ENCODE peak calls at places on chromosomes 12 and 14, in nine cellular contexts. One of them, this sample, is unnamed.

GRCh38 chr14:28151931-28152330 is 614.7 kb upstream of the FOXG1 start:
- DNase-seq in CD14-positive monocyte: no peak
- DNase-seq in activated CD8-positive, alpha-beta memory T cell treated with anti-CD3 and anti-CD28 coated beads, Interleukin-2, amount 10 ng/mL, durations not matched to agents 7 days and 5 days: no peak
- DNase-seq in fibroblast of gingiva: no peak
- DNase-seq in BE2C: no peak
- DNase-seq in pancreas: no peak
- DNase-seq in upper lobe of right lung: no peak
- DNase-seq in stimulated activated CD4-positive, alpha-beta T cell treated with anti-CD3 and anti-CD28 coated beads, Interleukin-1b, Interleukin-23, amount 100 ng/mL, for 1 hour: no peak
- DNase-seq in amygdala: no peak
- DNase-seq in this sample: no peak

GRCh38 chr12:10068634-10069033 is 30.2 kb downstream of the CLEC1A start:
- DNase-seq in activated CD8-positive, alpha-beta memory T cell treated with anti-CD3 and anti-CD28 coated beads, Interleukin-2, amount 10 ng/mL, durations not matched to agents 7 days and 5 days: no peak
- DNase-seq in fibroblast of gingiva: no peak
- DNase-seq in CD14-positive monocyte: peak
- DNase-seq in upper lobe of right lung: no peak
- DNase-seq in stimulated activated CD4-positive, alpha-beta T cell treated with anti-CD3 and anti-CD28 coated beads, Interleukin-1b, Interleukin-23, amount 100 ng/mL, for 1 hour: no peak
- DNase-seq in BE2C: no peak
- DNase-seq in amygdala: no peak
- DNase-seq in pancreas: no peak
- DNase-seq in this sample: no peak

GRCh38 chr14:50041980-50042379 is 74.4 kb downstream of the VCPKMT start:
- DNase-seq in upper lobe of right lung: no peak
- DNase-seq in fibroblast of gingiva: no peak
- DNase-seq in BE2C: no peak
- DNase-seq in activated CD8-positive, alpha-beta memory T cell treated with anti-CD3 and anti-CD28 coated beads, Interleukin-2, amount 10 ng/mL, durations not matched to agents 7 days and 5 days: no peak
- DNase-seq in CD14-positive monocyte: no peak
- DNase-seq in pancreas: no peak
- DNase-seq in stimulated activated CD4-positive, alpha-beta T cell treated with anti-CD3 and anti-CD28 coated beads, Interleukin-1b, Interleukin-23, amount 100 ng/mL, for 1 hour: no peak
- DNase-seq in amygdala: no peak
- DNase-seq in this sample: no peak

GRCh38 chr14:55302367-55302766 is 31.1 kb downstream of the FBXO34 start:
- DNase-seq in fibroblast of gingiva: no peak
- DNase-seq in stimulated activated CD4-positive, alpha-beta T cell treated with anti-CD3 and anti-CD28 coated beads, Interleukin-1b, Interleukin-23, amount 100 ng/mL, for 1 hour: no peak
- DNase-seq in activated CD8-positive, alpha-beta memory T cell treated with anti-CD3 and anti-CD28 coated beads, Interleukin-2, amount 10 ng/mL, durations not matched to agents 7 days and 5 days: no peak
- DNase-seq in BE2C: no peak
- DNase-seq in CD14-positive monocyte: no peak
- DNase-seq in pancreas: no peak
- DNase-seq in amygdala: no peak
- DNase-seq in upper lobe of right lung: no peak
- DNase-seq in this sample: no peak

GRCh38 chr14:76773956-76774355 is 12.7 kb downstream of the VASH1 start:
- DNase-seq in activated CD8-positive, alpha-beta memory T cell treated with anti-CD3 and anti-CD28 coated beads, Interleukin-2, amount 10 ng/mL, durations not matched to agents 7 days and 5 days: peak
- DNase-seq in BE2C: no peak
- DNase-seq in stimulated activated CD4-positive, alpha-beta T cell treated with anti-CD3 and anti-CD28 coated beads, Interleukin-1b, Interleukin-23, amount 100 ng/mL, for 1 hour: no peak
- DNase-seq in CD14-positive monocyte: no peak
- DNase-seq in amygdala: no peak
- DNase-seq in fibroblast of gingiva: no peak
- DNase-seq in pancreas: no peak
- DNase-seq in upper lobe of right lung: no peak
- DNase-seq in this sample: no peak

GRCh38 chr14:101174522-101174838 is 271.0 kb upstream of the RTL1 start:
- DNase-seq in BE2C: no peak
- DNase-seq in upper lobe of right lung: peak
- DNase-seq in CD14-positive monocyte: no peak
- DNase-seq in stimulated activated CD4-positive, alpha-beta T cell treated with anti-CD3 and anti-CD28 coated beads, Interleukin-1b, Interleukin-23, amount 100 ng/mL, for 1 hour: no peak
- DNase-seq in fibroblast of gingiva: no peak
- DNase-seq in activated CD8-positive, alpha-beta memory T cell treated with anti-CD3 and anti-CD28 coated beads, Interleukin-2, amount 10 ng/mL, durations not matched to agents 7 days and 5 days: no peak
- DNase-seq in pancreas: no peak
- DNase-seq in amygdala: no peak
- DNase-seq in this sample: no peak

GRCh38 chr14:57136669-57137068 is 132.0 kb downstream of the EXOC5 start:
- DNase-seq in activated CD8-positive, alpha-beta memory T cell treated with anti-CD3 and anti-CD28 coated beads, Interleukin-2, amount 10 ng/mL, durations not matched to agents 7 days and 5 days: no peak
- DNase-seq in fibroblast of gingiva: no peak
- DNase-seq in pancreas: no peak
- DNase-seq in upper lobe of right lung: no peak
- DNase-seq in amygdala: no peak
- DNase-seq in stimulated activated CD4-positive, alpha-beta T cell treated with anti-CD3 and anti-CD28 coated beads, Interleukin-1b, Interleukin-23, amount 100 ng/mL, for 1 hour: no peak
- DNase-seq in CD14-positive monocyte: no peak
- DNase-seq in BE2C: no peak
- DNase-seq in this sample: peak

GRCh38 chr12:112178796-112179195 is 53.4 kb downstream of the TRAFD1 start:
- DNase-seq in upper lobe of right lung: no peak
- DNase-seq in activated CD8-positive, alpha-beta memory T cell treated with anti-CD3 and anti-CD28 coated beads, Interleukin-2, amount 10 ng/mL, durations not matched to agents 7 days and 5 days: no peak
- DNase-seq in pancreas: no peak
- DNase-seq in fibroblast of gingiva: no peak
- DNase-seq in BE2C: no peak
- DNase-seq in stimulated activated CD4-positive, alpha-beta T cell treated with anti-CD3 and anti-CD28 coated beads, Interleukin-1b, Interleukin-23, amount 100 ng/mL, for 1 hour: no peak
- DNase-seq in CD14-positive monocyte: no peak
- DNase-seq in amygdala: no peak
- DNase-seq in this sample: no peak

GRCh38 chr12:64400041-64400440 is 4.2 kb upstream of the XPOT start:
- DNase-seq in activated CD8-positive, alpha-beta memory T cell treated with anti-CD3 and anti-CD28 coated beads, Interleukin-2, amount 10 ng/mL, durations not matched to agents 7 days and 5 days: peak
- DNase-seq in upper lobe of right lung: no peak
- DNase-seq in pancreas: no peak
- DNase-seq in amygdala: no peak
- DNase-seq in stimulated activated CD4-positive, alpha-beta T cell treated with anti-CD3 and anti-CD28 coated beads, Interleukin-1b, Interleukin-23, amount 100 ng/mL, for 1 hour: no peak
- DNase-seq in BE2C: no peak
- DNase-seq in CD14-positive monocyte: no peak
- DNase-seq in fibroblast of gingiva: peak
- DNase-seq in this sample: no peak

GRCh38 chr12:92554316-92554905 is 148.4 kb upstream of the PLEKHG7 start:
- DNase-seq in upper lobe of right lung: no peak
- DNase-seq in activated CD8-positive, alpha-beta memory T cell treated with anti-CD3 and anti-CD28 coated beads, Interleukin-2, amount 10 ng/mL, durations not matched to agents 7 days and 5 days: no peak
- DNase-seq in stimulated activated CD4-positive, alpha-beta T cell treated with anti-CD3 and anti-CD28 coated beads, Interleukin-1b, Interleukin-23, amount 100 ng/mL, for 1 hour: no peak
- DNase-seq in pancreas: no peak
- DNase-seq in CD14-positive monocyte: no peak
- DNase-seq in amygdala: no peak
- DNase-seq in BE2C: no peak
- DNase-seq in fibroblast of gingiva: no peak
- DNase-seq in this sample: no peak

GRCh38 chr14:34087556-34087955 is 136.7 kb upstream of the EGLN3 start:
- DNase-seq in BE2C: no peak
- DNase-seq in stimulated activated CD4-positive, alpha-beta T cell treated with anti-CD3 and anti-CD28 coated beads, Interleukin-1b, Interleukin-23, amount 100 ng/mL, for 1 hour: no peak
- DNase-seq in upper lobe of right lung: no peak
- DNase-seq in CD14-positive monocyte: no peak
- DNase-seq in pancreas: no peak
- DNase-seq in activated CD8-positive, alpha-beta memory T cell treated with anti-CD3 and anti-CD28 coated beads, Interleukin-2, amount 10 ng/mL, durations not matched to agents 7 days and 5 days: no peak
- DNase-seq in amygdala: no peak
- DNase-seq in fibroblast of gingiva: no peak
- DNase-seq in this sample: no peak

GRCh38 chr12:19689801-19690472 is 250.6 kb downstream of the AEBP2 start:
- DNase-seq in pancreas: peak
- DNase-seq in activated CD8-positive, alpha-beta memory T cell treated with anti-CD3 and anti-CD28 coated beads, Interleukin-2, amount 10 ng/mL, durations not matched to agents 7 days and 5 days: no peak
- DNase-seq in fibroblast of gingiva: no peak
- DNase-seq in amygdala: no peak
- DNase-seq in BE2C: no peak
- DNase-seq in CD14-positive monocyte: no peak
- DNase-seq in upper lobe of right lung: no peak
- DNase-seq in stimulated activated CD4-positive, alpha-beta T cell treated with anti-CD3 and anti-CD28 coated beads, Interleukin-1b, Interleukin-23, amount 100 ng/mL, for 1 hour: no peak
- DNase-seq in this sample: no peak

GRCh38 chr12:113461666-113462065 is 10.0 kb downstream of the LHX5 start:
- DNase-seq in activated CD8-positive, alpha-beta memory T cell treated with anti-CD3 and anti-CD28 coated beads, Interleukin-2, amount 10 ng/mL, durations not matched to agents 7 days and 5 days: no peak
- DNase-seq in pancreas: no peak
- DNase-seq in amygdala: no peak
- DNase-seq in upper lobe of right lung: no peak
- DNase-seq in fibroblast of gingiva: no peak
- DNase-seq in CD14-positive monocyte: no peak
- DNase-seq in BE2C: no peak
- DNase-seq in stimulated activated CD4-positive, alpha-beta T cell treated with anti-CD3 and anti-CD28 coated beads, Interleukin-1b, Interleukin-23, amount 100 ng/mL, for 1 hour: no peak
- DNase-seq in this sample: peak

GRCh38 chr12:105401198-105401597 is 70.7 kb downstream of the C12orf75 start:
- DNase-seq in stimulated activated CD4-positive, alpha-beta T cell treated with anti-CD3 and anti-CD28 coated beads, Interleukin-1b, Interleukin-23, amount 100 ng/mL, for 1 hour: no peak
- DNase-seq in activated CD8-positive, alpha-beta memory T cell treated with anti-CD3 and anti-CD28 coated beads, Interleukin-2, amount 10 ng/mL, durations not matched to agents 7 days and 5 days: no peak
- DNase-seq in pancreas: no peak
- DNase-seq in upper lobe of right lung: no peak
- DNase-seq in BE2C: no peak
- DNase-seq in CD14-positive monocyte: no peak
- DNase-seq in amygdala: no peak
- DNase-seq in fibroblast of gingiva: no peak
- DNase-seq in this sample: no peak

GRCh38 chr14:26415618-26416123 is 182.2 kb downstream of the NOVA1 start:
- DNase-seq in upper lobe of right lung: no peak
- DNase-seq in CD14-positive monocyte: no peak
- DNase-seq in pancreas: peak
- DNase-seq in BE2C: no peak
- DNase-seq in amygdala: no peak
- DNase-seq in activated CD8-positive, alpha-beta memory T cell treated with anti-CD3 and anti-CD28 coated beads, Interleukin-2, amount 10 ng/mL, durations not matched to agents 7 days and 5 days: no peak
- DNase-seq in fibroblast of gingiva: peak
- DNase-seq in stimulated activated CD4-positive, alpha-beta T cell treated with anti-CD3 and anti-CD28 coated beads, Interleukin-1b, Interleukin-23, amount 100 ng/mL, for 1 hour: no peak
- DNase-seq in this sample: no peak

GRCh38 chr14:58899317-58899713 is 261.6 kb downstream of the DACT1 start:
- DNase-seq in pancreas: no peak
- DNase-seq in CD14-positive monocyte: no peak
- DNase-seq in amygdala: no peak
- DNase-seq in BE2C: no peak
- DNase-seq in activated CD8-positive, alpha-beta memory T cell treated with anti-CD3 and anti-CD28 coated beads, Interleukin-2, amount 10 ng/mL, durations not matched to agents 7 days and 5 days: no peak
- DNase-seq in stimulated activated CD4-positive, alpha-beta T cell treated with anti-CD3 and anti-CD28 coated beads, Interleukin-1b, Interleukin-23, amount 100 ng/mL, for 1 hour: no peak
- DNase-seq in fibroblast of gingiva: peak
- DNase-seq in upper lobe of right lung: no peak
- DNase-seq in this sample: no peak

GRCh38 chr12:19201653-19202052 is 72.1 kb downstream of the PLEKHA5 start:
- DNase-seq in CD14-positive monocyte: no peak
- DNase-seq in fibroblast of gingiva: peak
- DNase-seq in amygdala: no peak
- DNase-seq in stimulated activated CD4-positive, alpha-beta T cell treated with anti-CD3 and anti-CD28 coated beads, Interleukin-1b, Interleukin-23, amount 100 ng/mL, for 1 hour: no peak
- DNase-seq in activated CD8-positive, alpha-beta memory T cell treated with anti-CD3 and anti-CD28 coated beads, Interleukin-2, amount 10 ng/mL, durations not matched to agents 7 days and 5 days: no peak
- DNase-seq in upper lobe of right lung: no peak
- DNase-seq in pancreas: no peak
- DNase-seq in BE2C: no peak
- DNase-seq in this sample: no peak

GRCh38 chr14:65414961-65415589 is 2.5 kb downstream of the FUT8 start:
- DNase-seq in stimulated activated CD4-positive, alpha-beta T cell treated with anti-CD3 and anti-CD28 coated beads, Interleukin-1b, Interleukin-23, amount 100 ng/mL, for 1 hour: no peak
- DNase-seq in BE2C: peak
- DNase-seq in fibroblast of gingiva: peak
- DNase-seq in activated CD8-positive, alpha-beta memory T cell treated with anti-CD3 and anti-CD28 coated beads, Interleukin-2, amount 10 ng/mL, durations not matched to agents 7 days and 5 days: no peak
- DNase-seq in pancreas: no peak
- DNase-seq in CD14-positive monocyte: no peak
- DNase-seq in upper lobe of right lung: no peak
- DNase-seq in amygdala: no peak
- DNase-seq in this sample: no peak

GRCh38 chr12:93507151-93507550 is 39.8 kb downstream of the MRPL42 start:
- DNase-seq in activated CD8-positive, alpha-beta memory T cell treated with anti-CD3 and anti-CD28 coated beads, Interleukin-2, amount 10 ng/mL, durations not matched to agents 7 days and 5 days: no peak
- DNase-seq in upper lobe of right lung: no peak
- DNase-seq in stimulated activated CD4-positive, alpha-beta T cell treated with anti-CD3 and anti-CD28 coated beads, Interleukin-1b, Interleukin-23, amount 100 ng/mL, for 1 hour: no peak
- DNase-seq in fibroblast of gingiva: no peak
- DNase-seq in amygdala: no peak
- DNase-seq in CD14-positive monocyte: no peak
- DNase-seq in BE2C: no peak
- DNase-seq in pancreas: no peak
- DNase-seq in this sample: no peak

GRCh38 chr12:88272456-88272855 is 130.3 kb downstream of the TMTC3 start:
- DNase-seq in BE2C: no peak
- DNase-seq in activated CD8-positive, alpha-beta memory T cell treated with anti-CD3 and anti-CD28 coated beads, Interleukin-2, amount 10 ng/mL, durations not matched to agents 7 days and 5 days: no peak
- DNase-seq in stimulated activated CD4-positive, alpha-beta T cell treated with anti-CD3 and anti-CD28 coated beads, Interleukin-1b, Interleukin-23, amount 100 ng/mL, for 1 hour: no peak
- DNase-seq in upper lobe of right lung: no peak
- DNase-seq in CD14-positive monocyte: no peak
- DNase-seq in fibroblast of gingiva: no peak
- DNase-seq in pancreas: no peak
- DNase-seq in amygdala: no peak
- DNase-seq in this sample: no peak

GRCh38 chr12:103494388-103494787 is 1.4 kb downstream of the C12orf42 start:
- DNase-seq in upper lobe of right lung: no peak
- DNase-seq in stimulated activated CD4-positive, alpha-beta T cell treated with anti-CD3 and anti-CD28 coated beads, Interleukin-1b, Interleukin-23, amount 100 ng/mL, for 1 hour: no peak
- DNase-seq in CD14-positive monocyte: no peak
- DNase-seq in amygdala: no peak
- DNase-seq in pancreas: no peak
- DNase-seq in activated CD8-positive, alpha-beta memory T cell treated with anti-CD3 and anti-CD28 coated beads, Interleukin-2, amount 10 ng/mL, durations not matched to agents 7 days and 5 days: no peak
- DNase-seq in BE2C: no peak
- DNase-seq in fibroblast of gingiva: no peak
- DNase-seq in this sample: no peak

This sample was measured in SJCRH30.